ENCODE peak calls at places on chromosomes 5 and 9, in seven cellular contexts. One of them, this sample, is unnamed.

GRCh38 chr5:172798422-172799215 is 27.6 kb upstream of the DUSP1 start:
- DNase-seq in neural crest cell: no peak
- DNase-seq in GM12865: no peak
- DNase-seq in epithelial cell of esophagus: peak; percentile 88
- DNase-seq in nephron progenitor cell: no peak
- DNase-seq in CD14-positive monocyte: peak; percentile 91
- DNase-seq in left ventricle myocardium inferior: no peak
- DNase-seq in this sample: no peak

GRCh38 chr5:52885614-52886013 is 97.9 kb downstream of the ITGA1 start:
- DNase-seq in neural crest cell: no peak
- DNase-seq in GM12865: no peak
- DNase-seq in epithelial cell of esophagus: no peak
- DNase-seq in nephron progenitor cell: no peak
- DNase-seq in CD14-positive monocyte: no peak
- DNase-seq in left ventricle myocardium inferior: no peak
- DNase-seq in this sample: no peak

GRCh38 chr9:121735065-121735791 is 83.8 kb downstream of the DAB2IP start:
- DNase-seq in neural crest cell: no peak
- DNase-seq in GM12865: peak; percentile 61
- DNase-seq in epithelial cell of esophagus: peak; percentile 54
- DNase-seq in nephron progenitor cell: peak; percentile 40
- DNase-seq in CD14-positive monocyte: no peak
- DNase-seq in left ventricle myocardium inferior: no peak
- DNase-seq in this sample: no peak

GRCh38 chr9:85224729-85225128 is 517.0 kb downstream of the AGTPBP1 start:
- DNase-seq in neural crest cell: no peak
- DNase-seq in GM12865: no peak
- DNase-seq in epithelial cell of esophagus: peak; percentile 91
- DNase-seq in nephron progenitor cell: no peak
- DNase-seq in CD14-positive monocyte: no peak
- DNase-seq in left ventricle myocardium inferior: no peak
- DNase-seq in this sample: no peak

GRCh38 chr5:27191786-27192505 is 153.6 kb upstream of the CDH9 start:
- DNase-seq in neural crest cell: no peak
- DNase-seq in GM12865: no peak
- DNase-seq in epithelial cell of esophagus: peak; percentile 67
- DNase-seq in nephron progenitor cell: no peak
- DNase-seq in CD14-positive monocyte: no peak
- DNase-seq in left ventricle myocardium inferior: no peak
- DNase-seq in this sample: no peak

GRCh38 chr9:129145841-129146292 is 32.2 kb downstream of the IER5L start:
- DNase-seq in neural crest cell: no peak
- DNase-seq in GM12865: no peak
- DNase-seq in epithelial cell of esophagus: no peak
- DNase-seq in nephron progenitor cell: peak; percentile 66
- DNase-seq in CD14-positive monocyte: no peak
- DNase-seq in left ventricle myocardium inferior: peak; percentile 61
- DNase-seq in this sample: no peak

GRCh38 chr9:88184986-88185385 is 46.7 kb upstream of the SPATA31C2 start:
- DNase-seq in neural crest cell: no peak
- DNase-seq in GM12865: no peak
- DNase-seq in epithelial cell of esophagus: no peak
- DNase-seq in nephron progenitor cell: no peak
- DNase-seq in CD14-positive monocyte: no peak
- DNase-seq in left ventricle myocardium inferior: no peak
- DNase-seq in this sample: no peak

GRCh38 chr5:40503438-40503837 is 176.3 kb upstream of the PTGER4 start:
- DNase-seq in neural crest cell: no peak
- DNase-seq in GM12865: no peak
- DNase-seq in epithelial cell of esophagus: no peak
- DNase-seq in nephron progenitor cell: no peak
- DNase-seq in CD14-positive monocyte: no peak
- DNase-seq in left ventricle myocardium inferior: no peak
- DNase-seq in this sample: no peak

GRCh38 chr9:127360829-127361228 is 36.1 kb upstream of the SLC2A8 start:
- DNase-seq in neural crest cell: no peak
- DNase-seq in GM12865: peak; percentile 11
- DNase-seq in epithelial cell of esophagus: peak; percentile 49
- DNase-seq in nephron progenitor cell: peak; percentile 10
- DNase-seq in CD14-positive monocyte: no peak
- DNase-seq in left ventricle myocardium inferior: no peak
- DNase-seq in this sample: no peak

GRCh38 chr5:96483878-96484277 is 50.8 kb upstream of the PCSK1 start:
- DNase-seq in neural crest cell: no peak
- DNase-seq in GM12865: peak; percentile 53
- DNase-seq in epithelial cell of esophagus: peak; percentile 76
- DNase-seq in nephron progenitor cell: peak; percentile 48
- DNase-seq in CD14-positive monocyte: no peak
- DNase-seq in left ventricle myocardium inferior: no peak
- DNase-seq in this sample: no peak

GRCh38 chr5:139410121-139410885 is 6.4 kb upstream of the SPATA24 start:
- DNase-seq in neural crest cell: no peak
- DNase-seq in GM12865: no peak
- DNase-seq in epithelial cell of esophagus: no peak
- DNase-seq in nephron progenitor cell: no peak
- DNase-seq in CD14-positive monocyte: no peak
- DNase-seq in left ventricle myocardium inferior: no peak
- DNase-seq in this sample: no peak

GRCh38 chr5:79237735-79238560 is 2.0 kb downstream of the JMY start:
- DNase-seq in neural crest cell: no peak
- DNase-seq in GM12865: no peak
- DNase-seq in epithelial cell of esophagus: no peak
- DNase-seq in nephron progenitor cell: no peak
- DNase-seq in CD14-positive monocyte: no peak
- DNase-seq in left ventricle myocardium inferior: no peak
- DNase-seq in this sample: no peak

GRCh38 chr5:102654559-102655354 is 100.3 kb upstream of the PAM start:
- DNase-seq in neural crest cell: no peak
- DNase-seq in GM12865: no peak
- DNase-seq in epithelial cell of esophagus: no peak
- DNase-seq in nephron progenitor cell: no peak
- DNase-seq in CD14-positive monocyte: no peak
- DNase-seq in left ventricle myocardium inferior: no peak
- DNase-seq in this sample: no peak

GRCh38 chr9:8963882-8964281 is 1164.3 kb upstream of the DMAC1 start:
- DNase-seq in neural crest cell: no peak
- DNase-seq in GM12865: no peak
- DNase-seq in epithelial cell of esophagus: no peak
- DNase-seq in nephron progenitor cell: no peak
- DNase-seq in CD14-positive monocyte: no peak
- DNase-seq in left ventricle myocardium inferior: no peak
- DNase-seq in this sample: no peak

GRCh38 chr5:67983251-67983941 is 232.2 kb upstream of the PIK3R1 start:
- DNase-seq in neural crest cell: no peak
- DNase-seq in GM12865: no peak
- DNase-seq in epithelial cell of esophagus: peak; percentile 60
- DNase-seq in nephron progenitor cell: no peak
- DNase-seq in CD14-positive monocyte: no peak
- DNase-seq in left ventricle myocardium inferior: no peak
- DNase-seq in this sample: no peak

GRCh38 chr5:5071554-5071953 is 68.6 kb upstream of the ADAMTS16 start:
- DNase-seq in neural crest cell: no peak
- DNase-seq in GM12865: no peak
- DNase-seq in epithelial cell of esophagus: no peak
- DNase-seq in nephron progenitor cell: no peak
- DNase-seq in CD14-positive monocyte: no peak
- DNase-seq in left ventricle myocardium inferior: no peak
- DNase-seq in this sample: no peak

GRCh38 chr5:38605610-38606009 is 49.2 kb upstream of the LIFR start:
- DNase-seq in neural crest cell: no peak
- DNase-seq in GM12865: no peak
- DNase-seq in epithelial cell of esophagus: no peak
- DNase-seq in nephron progenitor cell: no peak
- DNase-seq in CD14-positive monocyte: no peak
- DNase-seq in left ventricle myocardium inferior: no peak
- DNase-seq in this sample: no peak

GRCh38 chr5:165209101-165209727 is 1703.8 kb downstream of the MAT2B start:
- DNase-seq in neural crest cell: no peak
- DNase-seq in GM12865: peak; percentile 20
- DNase-seq in epithelial cell of esophagus: peak; percentile 44
- DNase-seq in nephron progenitor cell: peak; percentile 4
- DNase-seq in CD14-positive monocyte: no peak
- DNase-seq in left ventricle myocardium inferior: no peak
- DNase-seq in this sample: no peak

GRCh38 chr5:35854248-35854647 is 2.4 kb upstream of the IL7R start:
- DNase-seq in neural crest cell: no peak
- DNase-seq in GM12865: peak; percentile 51
- DNase-seq in epithelial cell of esophagus: no peak
- DNase-seq in nephron progenitor cell: no peak
- DNase-seq in CD14-positive monocyte: no peak
- DNase-seq in left ventricle myocardium inferior: no peak
- DNase-seq in this sample: no peak

GRCh38 chr5:6826756-6827155 is 113.5 kb downstream of the TENT4A start:
- DNase-seq in neural crest cell: no peak
- DNase-seq in GM12865: no peak
- DNase-seq in epithelial cell of esophagus: no peak
- DNase-seq in nephron progenitor cell: no peak
- DNase-seq in CD14-positive monocyte: no peak
- DNase-seq in left ventricle myocardium inferior: no peak
- DNase-seq in this sample: no peak

GRCh38 chr9:127121628-127122175 is 733 bp downstream of the ANGPTL2 start:
- DNase-seq in neural crest cell: peak; percentile 6
- DNase-seq in GM12865: no peak
- DNase-seq in epithelial cell of esophagus: no peak
- DNase-seq in nephron progenitor cell: peak; percentile 29
- DNase-seq in CD14-positive monocyte: no peak
- DNase-seq in left ventricle myocardium inferior: no peak
- DNase-seq in this sample: no peak

GRCh38 chr9:73515216-73515615 is 363.6 kb downstream of the ANXA1 start:
- DNase-seq in neural crest cell: no peak
- DNase-seq in GM12865: no peak
- DNase-seq in epithelial cell of esophagus: peak; percentile 2
- DNase-seq in nephron progenitor cell: no peak
- DNase-seq in CD14-positive monocyte: no peak
- DNase-seq in left ventricle myocardium inferior: no peak
- DNase-seq in this sample: no peak

GRCh38 chr9:116539549-116539948 is 147.6 kb upstream of the TRIM32 start:
- DNase-seq in neural crest cell: no peak
- DNase-seq in GM12865: no peak
- DNase-seq in epithelial cell of esophagus: no peak
- DNase-seq in nephron progenitor cell: no peak
- DNase-seq in CD14-positive monocyte: no peak
- DNase-seq in left ventricle myocardium inferior: no peak
- DNase-seq in this sample: no peak

GRCh38 chr5:142852361-142852760 is 82.2 kb downstream of the ARHGAP26 start:
- DNase-seq in neural crest cell: no peak
- DNase-seq in GM12865: no peak
- DNase-seq in epithelial cell of esophagus: no peak
- DNase-seq in nephron progenitor cell: no peak
- DNase-seq in CD14-positive monocyte: no peak
- DNase-seq in left ventricle myocardium inferior: no peak
- DNase-seq in this sample: no peak

GRCh38 chr9:123562844-123563346 is 206.9 kb downstream of the CRB2 start:
- DNase-seq in neural crest cell: no peak
- DNase-seq in GM12865: peak; percentile 65
- DNase-seq in epithelial cell of esophagus: peak; percentile 59
- DNase-seq in nephron progenitor cell: no peak
- DNase-seq in CD14-positive monocyte: no peak
- DNase-seq in left ventricle myocardium inferior: no peak
- DNase-seq in this sample: no peak

GRCh38 chr9:96462538-96462937 is 12.6 kb downstream of the HABP4 start:
- DNase-seq in neural crest cell: no peak
- DNase-seq in GM12865: no peak
- DNase-seq in epithelial cell of esophagus: no peak
- DNase-seq in nephron progenitor cell: no peak
- DNase-seq in CD14-positive monocyte: no peak
- DNase-seq in left ventricle myocardium inferior: no peak
- DNase-seq in this sample: no peak

GRCh38 chr5:140800816-140801493 is at the start of gene PCDHA3:
- DNase-seq in neural crest cell: no peak
- DNase-seq in GM12865: no peak
- DNase-seq in epithelial cell of esophagus: peak; percentile 10
- DNase-seq in nephron progenitor cell: no peak
- DNase-seq in CD14-positive monocyte: no peak
- DNase-seq in left ventricle myocardium inferior: no peak
- DNase-seq in this sample: no peak

DNA sequence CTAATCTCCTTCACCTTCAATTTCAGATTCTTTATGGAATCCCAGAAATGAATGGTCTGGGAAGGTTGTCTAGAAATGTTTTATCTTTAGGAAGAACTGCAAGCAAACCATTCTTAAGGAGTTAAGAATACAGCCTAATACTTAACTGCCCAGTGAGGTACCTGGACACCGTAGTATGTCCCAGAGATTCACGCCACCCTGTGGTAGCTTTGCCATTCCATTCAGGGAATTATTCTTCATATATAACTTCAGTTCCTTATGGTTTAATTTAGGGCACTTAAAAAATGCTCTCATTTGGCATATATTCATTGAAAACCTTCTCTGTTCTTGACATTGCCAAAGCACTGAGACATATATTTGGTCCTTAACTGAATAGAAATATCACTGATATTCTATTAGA is 49.7 kb downstream of the ACTBL2 start:
- DNase-seq in neural crest cell: no peak
- DNase-seq in GM12865: no peak
- DNase-seq in epithelial cell of esophagus: peak; percentile 51
- DNase-seq in nephron progenitor cell: no peak
- DNase-seq in CD14-positive monocyte: no peak
- DNase-seq in left ventricle myocardium inferior: no peak
- DNase-seq in this sample: no peak
- TF ChIP-seq CTCF in neural crest cell: peak; percentile 28
- TF ChIP-seq CTCF in GM12865: no peak
- TF ChIP-seq CTCF in epithelial cell of esophagus: peak; percentile 54
- TF ChIP-seq CTCF in nephron progenitor cell: no peak
- TF ChIP-seq CTCF in CD14-positive monocyte: no peak
- TF ChIP-seq CTCF in left ventricle myocardium inferior: peak; percentile 21
- TF ChIP-seq CTCF in this sample: peak; percentile 50

DNA sequence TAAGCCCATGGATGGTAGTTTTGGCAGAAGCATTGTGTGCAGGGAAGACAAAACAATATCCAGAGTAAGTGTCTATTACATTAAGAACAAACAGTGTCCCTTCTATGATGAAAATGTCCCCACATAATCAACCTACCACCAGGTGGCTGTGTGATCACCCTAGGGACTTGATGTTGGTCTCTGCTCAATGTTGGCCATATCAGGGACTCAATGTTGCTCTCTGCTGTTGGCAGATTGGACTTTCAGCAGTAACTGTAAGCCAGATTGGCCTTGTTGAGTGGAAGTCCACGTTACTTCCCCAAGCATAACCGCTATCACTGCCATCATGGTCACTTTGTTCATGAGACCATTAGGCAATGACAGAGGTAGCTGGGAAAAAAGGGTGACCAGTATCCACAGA is 52.8 kb upstream of the PRSS3 start:
- DNase-seq in neural crest cell: no peak
- DNase-seq in GM12865: peak; percentile 12
- DNase-seq in epithelial cell of esophagus: no peak
- DNase-seq in nephron progenitor cell: no peak
- DNase-seq in CD14-positive monocyte: no peak
- DNase-seq in left ventricle myocardium inferior: no peak
- DNase-seq in this sample: no peak
- TF ChIP-seq CTCF in neural crest cell: no peak
- TF ChIP-seq CTCF in GM12865: no peak
- TF ChIP-seq CTCF in epithelial cell of esophagus: peak; percentile 10
- TF ChIP-seq CTCF in nephron progenitor cell: no peak
- TF ChIP-seq CTCF in CD14-positive monocyte: no peak
- TF ChIP-seq CTCF in left ventricle myocardium inferior: no peak
- TF ChIP-seq CTCF in this sample: no peak

GRCh38 chr5:88847410-88847809 is 35.6 kb downstream of the MEF2C start:
- DNase-seq in neural crest cell: no peak
- DNase-seq in GM12865: no peak
- DNase-seq in epithelial cell of esophagus: no peak
- DNase-seq in nephron progenitor cell: no peak
- DNase-seq in CD14-positive monocyte: no peak
- DNase-seq in left ventricle myocardium inferior: no peak
- DNase-seq in this sample: no peak
- TF ChIP-seq CTCF in neural crest cell: no peak
- TF ChIP-seq CTCF in GM12865: no peak
- TF ChIP-seq CTCF in epithelial cell of esophagus: no peak
- TF ChIP-seq CTCF in nephron progenitor cell: no peak
- TF ChIP-seq CTCF in CD14-positive monocyte: no peak
- TF ChIP-seq CTCF in left ventricle myocardium inferior: no peak
- TF ChIP-seq CTCF in this sample: no peak

GRCh38 chr9:38000332-38000731 is 68.7 kb downstream of the SHB start:
- DNase-seq in neural crest cell: no peak
- DNase-seq in GM12865: no peak
- DNase-seq in epithelial cell of esophagus: no peak
- DNase-seq in nephron progenitor cell: no peak
- DNase-seq in CD14-positive monocyte: no peak
- DNase-seq in left ventricle myocardium inferior: no peak
- DNase-seq in this sample: peak; percentile 67
- TF ChIP-seq CTCF in neural crest cell: no peak
- TF ChIP-seq CTCF in GM12865: no peak
- TF ChIP-seq CTCF in epithelial cell of esophagus: no peak
- TF ChIP-seq CTCF in nephron progenitor cell: no peak
- TF ChIP-seq CTCF in CD14-positive monocyte: no peak
- TF ChIP-seq CTCF in left ventricle myocardium inferior: no peak
- TF ChIP-seq CTCF in this sample: no peak